ENCODE peak calls at places on chromosome 6, in four cellular contexts. One of them, this sample, is unnamed.

GRCh38 chr6:37029249-37029959 is 23.9 kb downstream of the FGD2 start:
- DNase-seq in tibial nerve: peak; percentile 56
- DNase-seq in ovary: peak; percentile 56
- DNase-seq in transverse colon: peak; percentile 65
- DNase-seq in this sample: peak; percentile 91

GRCh38 chr6:68976260-68976659 is 341.2 kb downstream of the ADGRB3 start:
- DNase-seq in transverse colon: no peak
- DNase-seq in ovary: no peak
- DNase-seq in tibial nerve: no peak
- DNase-seq in this sample: no peak

GRCh38 chr6:169337881-169338445 is 84.3 kb upstream of the THBS2 start:
- DNase-seq in transverse colon: no peak
- DNase-seq in tibial nerve: no peak
- DNase-seq in ovary: no peak
- DNase-seq in this sample: no peak

GRCh38 chr6:127069659-127070279 is 48.7 kb upstream of the RSPO3 start:
- DNase-seq in tibial nerve: no peak
- DNase-seq in transverse colon: no peak
- DNase-seq in ovary: no peak
- DNase-seq in this sample: no peak

GRCh38 chr6:87396595-87397392 is 11.0 kb upstream of the CFAP206 start:
- DNase-seq in transverse colon: no peak
- DNase-seq in tibial nerve: no peak
- DNase-seq in ovary: no peak
- DNase-seq in this sample: no peak

GRCh38 chr6:22709804-22710203 is 140.4 kb downstream of the HDGFL1 start:
- DNase-seq in tibial nerve: no peak
- DNase-seq in transverse colon: no peak
- DNase-seq in ovary: no peak
- DNase-seq in this sample: no peak

GRCh38 chr6:35954335-35954734 is 33.4 kb upstream of the SRPK1 start:
- DNase-seq in transverse colon: no peak
- DNase-seq in ovary: no peak
- DNase-seq in tibial nerve: no peak
- DNase-seq in this sample: no peak

GRCh38 chr6:15927531-15928230 is 201.2 kb upstream of the MYLIP start:
- DNase-seq in transverse colon: no peak
- DNase-seq in ovary: no peak
- DNase-seq in tibial nerve: no peak
- DNase-seq in this sample: no peak

GRCh38 chr6:100228437-100229424 is 234.7 kb upstream of the MCHR2 start:
- DNase-seq in transverse colon: peak; percentile 77
- DNase-seq in tibial nerve: peak; percentile 31
- DNase-seq in ovary: peak; percentile 32
- DNase-seq in this sample: peak; percentile 81

GRCh38 chr6:53929340-53930120 is 134.7 kb downstream of the LRRC1 start:
- DNase-seq in transverse colon: no peak
- DNase-seq in tibial nerve: no peak
- DNase-seq in ovary: no peak
- DNase-seq in this sample: no peak

GRCh38 chr6:14333556-14334305 is 216.2 kb downstream of the CD83 start:
- DNase-seq in ovary: no peak
- DNase-seq in tibial nerve: no peak
- DNase-seq in transverse colon: no peak
- DNase-seq in this sample: no peak

GRCh38 chr6:138258991-138259390 is 40.7 kb upstream of the PBOV1 start:
- DNase-seq in transverse colon: no peak
- DNase-seq in ovary: no peak
- DNase-seq in tibial nerve: no peak
- DNase-seq in this sample: no peak

GRCh38 chr6:73879466-73879865 is 183.5 kb downstream of the CD109 start:
- DNase-seq in tibial nerve: no peak
- DNase-seq in transverse colon: no peak
- DNase-seq in ovary: no peak
- DNase-seq in this sample: no peak

GRCh38 chr6:37207903-37208456 is 38.0 kb downstream of the PIM1 start:
- DNase-seq in tibial nerve: peak; percentile 82
- DNase-seq in transverse colon: peak; percentile 92
- DNase-seq in ovary: peak; percentile 63
- DNase-seq in this sample: no peak

GRCh38 chr6:5270093-5270680 is 8.9 kb downstream of the FARS2 start:
- DNase-seq in transverse colon: no peak
- DNase-seq in ovary: no peak
- DNase-seq in tibial nerve: no peak
- DNase-seq in this sample: no peak

GRCh38 chr6:145278163-145278807 is 457.0 kb downstream of the EPM2A start:
- DNase-seq in ovary: no peak
- DNase-seq in transverse colon: no peak
- DNase-seq in tibial nerve: no peak
- DNase-seq in this sample: no peak

GRCh38 chr6:157982580-157983438 is 1.1 kb downstream of the SYNJ2 start:
- DNase-seq in transverse colon: peak; percentile 48
- DNase-seq in tibial nerve: no peak
- DNase-seq in ovary: no peak
- DNase-seq in this sample: no peak

GRCh38 chr6:117776441-117776840 is 101.2 kb downstream of the NUS1 start:
- DNase-seq in ovary: no peak
- DNase-seq in transverse colon: no peak
- DNase-seq in tibial nerve: no peak
- DNase-seq in this sample: no peak

GRCh38 chr6:83637953-83638352 is 70.9 kb downstream of the SNAP91 start:
- DNase-seq in ovary: no peak
- DNase-seq in transverse colon: no peak
- DNase-seq in tibial nerve: no peak
- DNase-seq in this sample: no peak

GRCh38 chr6:117441824-117442264 is 16.1 kb upstream of the ROS1 start:
- DNase-seq in tibial nerve: no peak
- DNase-seq in transverse colon: no peak
- DNase-seq in ovary: no peak
- DNase-seq in this sample: no peak

GRCh38 chr6:107129370-107129925 is 14.1 kb upstream of the BEND3 start:
- DNase-seq in ovary: no peak
- DNase-seq in transverse colon: no peak
- DNase-seq in tibial nerve: no peak
- DNase-seq in this sample: no peak

GRCh38 chr6:164998297-164998696 is 311.1 kb downstream of the C6orf118 start:
- DNase-seq in transverse colon: no peak
- DNase-seq in tibial nerve: no peak
- DNase-seq in ovary: no peak
- DNase-seq in this sample: no peak
- TF ChIP-seq EP300 in transverse colon: no peak
- TF ChIP-seq EP300 in tibial nerve: no peak
- TF ChIP-seq EP300 in ovary: no peak
- TF ChIP-seq EP300 in this sample: no peak

GRCh38 chr6:134722996-134723871 is 226.7 kb downstream of the ALDH8A1 start:
- DNase-seq in ovary: no peak
- DNase-seq in tibial nerve: no peak
- DNase-seq in transverse colon: no peak
- DNase-seq in this sample: no peak
- H3K27ac ChIP-seq in ovary: peak overlapping the region; percentile 20
- H3K27ac ChIP-seq in tibial nerve: peak overlapping the region; percentile 10
- H3K27ac ChIP-seq in transverse colon: no peak overlapping the region
- H3K27ac ChIP-seq in this sample: no peak overlapping the region

GRCh38 chr6:168244961-168245551 is 74.5 kb downstream of the DACT2 start:
- DNase-seq in ovary: no peak
- DNase-seq in transverse colon: no peak
- DNase-seq in tibial nerve: no peak
- DNase-seq in this sample: peak; percentile 51
- TF ChIP-seq EP300 in ovary: no peak
- TF ChIP-seq EP300 in transverse colon: no peak
- TF ChIP-seq EP300 in tibial nerve: no peak
- TF ChIP-seq EP300 in this sample: no peak

DNA sequence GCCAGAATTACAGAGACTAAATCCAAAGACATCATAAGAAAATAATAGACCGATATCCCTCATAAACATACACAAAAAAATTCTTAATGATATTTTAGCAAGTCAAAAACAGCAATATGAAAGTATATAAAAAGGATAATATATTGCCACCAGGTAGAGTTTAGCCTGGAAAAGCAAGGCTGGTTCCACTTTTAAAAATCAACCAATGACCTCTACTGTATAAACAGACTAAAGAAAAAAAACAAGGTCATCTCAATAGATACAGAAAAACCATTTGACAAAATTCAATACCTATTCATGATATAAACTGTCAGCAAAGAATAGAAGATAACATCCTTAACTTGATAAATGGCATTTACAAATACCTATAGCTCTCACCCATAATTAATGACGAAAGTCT is 9.7 kb downstream of the SERINC1 start:
- DNase-seq in tibial nerve: no peak
- DNase-seq in ovary: no peak
- DNase-seq in transverse colon: no peak
- DNase-seq in this sample: no peak
- H3K27ac ChIP-seq in tibial nerve: no peak overlapping the region
- H3K27ac ChIP-seq in ovary: no peak overlapping the region
- H3K27ac ChIP-seq in transverse colon: no peak overlapping the region
- H3K27ac ChIP-seq in this sample: no peak overlapping the region

GRCh38 chr6:128507337-128508310 is 12.8 kb downstream of the PTPRK start:
- DNase-seq in transverse colon: peak; percentile 63
- DNase-seq in ovary: no peak
- DNase-seq in tibial nerve: no peak
- DNase-seq in this sample: no peak

GRCh38 chr6:128508588-128509296 is 11.7 kb downstream of the PTPRK start:
- DNase-seq in ovary: no peak
- DNase-seq in transverse colon: no peak
- DNase-seq in tibial nerve: no peak
- DNase-seq in this sample: no peak

GRCh38 chr6:128500017-128500416 is 20.4 kb downstream of the PTPRK start:
- DNase-seq in tibial nerve: no peak
- DNase-seq in ovary: no peak
- DNase-seq in transverse colon: no peak
- DNase-seq in this sample: no peak

GRCh38 chr6:128505603-128506002 is 14.8 kb downstream of the PTPRK start:
- DNase-seq in tibial nerve: no peak
- DNase-seq in ovary: no peak
- DNase-seq in transverse colon: no peak
- DNase-seq in this sample: no peak

DNA sequence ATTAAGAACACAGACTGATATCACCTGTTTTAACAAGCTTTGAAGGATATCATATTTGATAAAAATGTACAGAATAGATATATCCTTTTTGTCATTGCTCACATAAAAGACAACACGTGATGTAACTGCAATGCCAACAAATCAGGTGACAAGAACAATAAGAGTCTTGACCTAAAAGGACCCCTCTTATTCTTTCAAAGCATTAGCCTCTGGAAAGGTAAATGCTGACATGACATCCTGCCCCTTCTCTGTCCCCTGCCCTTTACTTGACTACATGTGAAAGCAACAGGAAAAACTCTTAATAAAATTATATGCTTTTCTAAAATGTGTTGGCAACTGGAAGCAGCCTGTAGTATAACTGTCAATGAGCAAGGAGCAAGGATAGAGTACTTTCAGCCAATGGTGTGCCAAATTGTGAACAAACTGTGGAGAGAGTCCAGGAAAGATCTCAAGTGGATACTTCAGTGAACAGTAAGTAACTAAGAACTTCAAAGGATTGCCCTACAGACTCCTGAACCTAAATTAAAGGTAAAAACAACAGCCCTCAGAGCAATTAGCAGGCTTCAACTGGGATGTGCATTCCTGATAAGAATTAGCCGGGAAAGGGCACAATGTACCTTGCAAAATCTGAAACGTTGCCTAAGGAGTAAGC is 16.3 kb downstream of the PTPRK start:
- DNase-seq in transverse colon: no peak
- DNase-seq in tibial nerve: no peak
- DNase-seq in ovary: no peak
- DNase-seq in this sample: no peak
- TF ChIP-seq EP300 in transverse colon: no peak
- TF ChIP-seq EP300 in tibial nerve: no peak
- TF ChIP-seq EP300 in ovary: no peak
- TF ChIP-seq EP300 in this sample: no peak

GRCh38 chr6:6714498-6715360 is 126.2 kb downstream of the LY86 start:
- DNase-seq in ovary: no peak
- DNase-seq in transverse colon: no peak
- DNase-seq in tibial nerve: no peak
- DNase-seq in this sample: no peak

GRCh38 chr6:6711832-6712231 is 123.3 kb downstream of the LY86 start:
- DNase-seq in ovary: no peak
- DNase-seq in tibial nerve: no peak
- DNase-seq in transverse colon: no peak
- DNase-seq in this sample: peak; percentile 56

GRCh38 chr6:6713660-6714446 is 125.3 kb downstream of the LY86 start:
- DNase-seq in tibial nerve: no peak
- DNase-seq in transverse colon: no peak
- DNase-seq in ovary: no peak
- DNase-seq in this sample: no peak

GRCh38 chr6:6712258-6712978 is 123.9 kb downstream of the LY86 start:
- DNase-seq in transverse colon: peak; percentile 51
- DNase-seq in tibial nerve: no peak
- DNase-seq in ovary: no peak
- DNase-seq in this sample: no peak

GRCh38 chr6:6712979-6713514 is 124.5 kb downstream of the LY86 start:
- DNase-seq in transverse colon: no peak
- DNase-seq in tibial nerve: no peak
- DNase-seq in ovary: no peak
- DNase-seq in this sample: no peak
- H3K27ac ChIP-seq in transverse colon: peak overlapping the region; percentile 83
- H3K27ac ChIP-seq in tibial nerve: peak overlapping the region; percentile 78
- H3K27ac ChIP-seq in ovary: no peak overlapping the region
- H3K27ac ChIP-seq in this sample: peak overlapping the region; percentile 59

GRCh38 chr6:57172136-57173055 is at the start of gene BAG2:
- DNase-seq in ovary: peak; percentile 94
- DNase-seq in transverse colon: peak; percentile 88
- DNase-seq in tibial nerve: peak; percentile 86
- DNase-seq in this sample: peak; percentile 96
- TF ChIP-seq EP300 in ovary: no peak
- TF ChIP-seq EP300 in transverse colon: no peak
- TF ChIP-seq EP300 in tibial nerve: no peak
- TF ChIP-seq EP300 in this sample: no peak

DNA sequence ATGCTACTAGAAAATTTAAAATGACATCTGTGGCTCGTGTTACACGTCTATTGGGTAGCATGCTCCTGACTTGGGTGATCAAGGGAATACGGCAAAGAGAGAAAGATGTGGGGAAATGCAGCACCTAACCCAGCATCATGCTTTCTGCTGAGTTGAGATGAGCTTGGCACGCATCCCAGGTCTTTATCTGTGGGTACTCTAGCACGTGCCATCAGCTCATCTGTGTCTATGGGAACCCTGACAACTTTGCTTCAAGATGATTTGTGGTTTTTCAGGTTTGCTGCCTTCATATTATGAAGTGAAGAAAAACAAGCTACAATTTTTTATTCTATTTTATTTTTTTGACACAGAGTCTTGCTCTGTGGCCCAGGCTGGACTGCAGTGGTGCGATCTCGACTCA is 21.0 kb downstream of the RNASET2 start:
- DNase-seq in tibial nerve: no peak
- DNase-seq in transverse colon: no peak
- DNase-seq in ovary: no peak
- DNase-seq in this sample: no peak
- H3K27ac ChIP-seq in tibial nerve: no peak overlapping the region
- H3K27ac ChIP-seq in transverse colon: no peak overlapping the region
- H3K27ac ChIP-seq in ovary: no peak overlapping the region
- H3K27ac ChIP-seq in this sample: no peak overlapping the region